ENCODE peak calls at places on chromosomes 1 and 21, in ten cellular contexts. Q, S, U, D, B, W, K, N, L and J are unnamed samples.

GRCh38 chr21:17758703-17759102 is 60.5 kb downstream of the C21orf91 start:
- DNase-seq in Q (no peak), S (no peak), U (no peak), D (no peak), B (no peak), W (no peak), K (no peak), N (peak), L (no peak), J (no peak)

GRCh38 chr1:59877108-59877682 is 49.4 kb downstream of the CYP2J2 start:
- DNase-seq in Q (no peak), S (no peak), U (no peak), D (no peak), B (no peak), W (no peak), K (no peak), N (no peak), L (no peak), J (no peak)

GRCh38 chr1:156659994-156660751 is 17.0 kb downstream of the NES start:
- DNase-seq in Q (peak), S (peak), U (peak), D (peak), B (peak), W (peak), K (peak), N (peak), L (peak), J (peak)

GRCh38 chr1:42214447-42214871 is 49.9 kb upstream of the GUCA2A start:
- DNase-seq in Q (peak), S (no peak), U (peak), D (no peak), B (no peak), W (no peak), K (peak), N (peak), L (no peak), J (peak)

GRCh38 chr1:91278754-91279153 is 125.9 kb downstream of the HFM1 start:
- DNase-seq in Q (peak), S (no peak), U (no peak), D (no peak), B (no peak), W (no peak), K (peak), N (peak), L (no peak), J (no peak)

GRCh38 chr1:110857964-110858948 is 14.7 kb upstream of the CD53 start:
- DNase-seq in Q (no peak), S (no peak), U (no peak), D (no peak), B (no peak), W (no peak), K (no peak), N (no peak), L (no peak), J (no peak)

GRCh38 chr1:46575300-46575699 is 23.9 kb upstream of the KNCN start:
- DNase-seq in Q (no peak), S (no peak), U (no peak), D (no peak), B (no peak), W (no peak), K (no peak), N (no peak), L (no peak), J (no peak)

GRCh38 chr1:234062166-234062565 is 157.7 kb downstream of the SLC35F3 start:
- DNase-seq in Q (no peak), S (no peak), U (no peak), D (no peak), B (no peak), W (no peak), K (no peak), N (no peak), L (no peak), J (no peak)

GRCh38 chr1:41537257-41537656 is 52.8 kb upstream of the EDN2 start:
- DNase-seq in Q (peak), S (no peak), U (peak), D (no peak), B (no peak), W (peak), K (no peak), N (no peak), L (no peak), J (no peak)

GRCh38 chr1:100734716-100735115 is 15.2 kb downstream of the VCAM1 start:
- DNase-seq in Q (peak), S (no peak), U (no peak), D (peak), B (no peak), W (no peak), K (peak), N (peak), L (no peak), J (peak)

GRCh38 chr1:171754971-171755370 is 13.1 kb upstream of the VAMP4 start:
- DNase-seq in Q (peak), S (no peak), U (no peak), D (no peak), B (no peak), W (no peak), K (no peak), N (no peak), L (no peak), J (no peak)

GRCh38 chr1:110647254-110647891 is 27.4 kb downstream of the KCNA3 start:
- DNase-seq in Q (peak), S (no peak), U (no peak), D (peak), B (no peak), W (no peak), K (no peak), N (no peak), L (no peak), J (no peak)

GRCh38 chr1:8941906-8942305 is 3.8 kb upstream of the CA6 start:
- DNase-seq in Q (peak), S (no peak), U (no peak), D (no peak), B (no peak), W (no peak), K (peak), N (peak), L (no peak), J (peak)

GRCh38 chr1:12244078-12244477 is 14.2 kb downstream of the VPS13D start:
- DNase-seq in Q (peak), S (peak), U (no peak), D (no peak), B (no peak), W (no peak), K (peak), N (no peak), L (no peak), J (no peak)

GRCh38 chr21:34942911-34943310 is 106.2 kb downstream of the RUNX1 start:
- DNase-seq in Q (no peak), S (no peak), U (no peak), D (no peak), B (no peak), W (no peak), K (no peak), N (no peak), L (no peak), J (no peak)

GRCh38 chr1:53593758-53594380 is 134.7 kb downstream of the DMRTB1 start:
- DNase-seq in Q (no peak), S (no peak), U (no peak), D (no peak), B (no peak), W (peak), K (peak), N (no peak), L (peak), J (no peak)

GRCh38 chr1:184755226-184756065 is 788 bp upstream of the EDEM3 start:
- DNase-seq in Q (peak), S (no peak), U (no peak), D (peak), B (no peak), W (no peak), K (peak), N (peak), L (no peak), J (peak)

GRCh38 chr1:78493456-78493855 is 2.7 kb downstream of the PTGFR start:
- DNase-seq in Q (peak), S (no peak), U (no peak), D (no peak), B (no peak), W (no peak), K (no peak), N (no peak), L (no peak), J (no peak)

GRCh38 chr1:97457446-97458089 is 463.3 kb downstream of the DPYD start:
- DNase-seq in Q (no peak), S (no peak), U (no peak), D (no peak), B (no peak), W (no peak), K (no peak), N (no peak), L (no peak), J (no peak)

GRCh38 chr1:211518330-211519289 is 26.6 kb upstream of the RD3 start:
- DNase-seq in Q (no peak), S (peak), U (no peak), D (no peak), B (no peak), W (no peak), K (no peak), N (no peak), L (no peak), J (no peak)

GRCh38 chr1:211519602-211520001 is 27.6 kb upstream of the RD3 start:
- DNase-seq in Q (no peak), S (no peak), U (no peak), D (no peak), B (no peak), W (no peak), K (no peak), N (no peak), L (no peak), J (no peak)

GRCh38 chr1:211522804-211523203 is 30.8 kb upstream of the RD3 start:
- DNase-seq in Q (no peak), S (no peak), U (no peak), D (no peak), B (no peak), W (no peak), K (no peak), N (no peak), L (no peak), J (no peak)

GRCh38 chr1:211521102-211521815 is 29.3 kb upstream of the RD3 start:
- DNase-seq in Q (no peak), S (no peak), U (no peak), D (no peak), B (no peak), W (no peak), K (no peak), N (no peak), L (no peak), J (no peak)

GRCh38 chr1:211520641-211521040 is 28.7 kb upstream of the RD3 start:
- DNase-seq in Q (peak), S (no peak), U (no peak), D (no peak), B (no peak), W (no peak), K (peak), N (no peak), L (no peak), J (no peak)
- TF ChIP-seq CTCF in Q (peak), S (no peak), U (no peak), D (no peak), B (peak), W (no peak), K (peak), N (peak), L (no peak), J (peak)

DNA sequence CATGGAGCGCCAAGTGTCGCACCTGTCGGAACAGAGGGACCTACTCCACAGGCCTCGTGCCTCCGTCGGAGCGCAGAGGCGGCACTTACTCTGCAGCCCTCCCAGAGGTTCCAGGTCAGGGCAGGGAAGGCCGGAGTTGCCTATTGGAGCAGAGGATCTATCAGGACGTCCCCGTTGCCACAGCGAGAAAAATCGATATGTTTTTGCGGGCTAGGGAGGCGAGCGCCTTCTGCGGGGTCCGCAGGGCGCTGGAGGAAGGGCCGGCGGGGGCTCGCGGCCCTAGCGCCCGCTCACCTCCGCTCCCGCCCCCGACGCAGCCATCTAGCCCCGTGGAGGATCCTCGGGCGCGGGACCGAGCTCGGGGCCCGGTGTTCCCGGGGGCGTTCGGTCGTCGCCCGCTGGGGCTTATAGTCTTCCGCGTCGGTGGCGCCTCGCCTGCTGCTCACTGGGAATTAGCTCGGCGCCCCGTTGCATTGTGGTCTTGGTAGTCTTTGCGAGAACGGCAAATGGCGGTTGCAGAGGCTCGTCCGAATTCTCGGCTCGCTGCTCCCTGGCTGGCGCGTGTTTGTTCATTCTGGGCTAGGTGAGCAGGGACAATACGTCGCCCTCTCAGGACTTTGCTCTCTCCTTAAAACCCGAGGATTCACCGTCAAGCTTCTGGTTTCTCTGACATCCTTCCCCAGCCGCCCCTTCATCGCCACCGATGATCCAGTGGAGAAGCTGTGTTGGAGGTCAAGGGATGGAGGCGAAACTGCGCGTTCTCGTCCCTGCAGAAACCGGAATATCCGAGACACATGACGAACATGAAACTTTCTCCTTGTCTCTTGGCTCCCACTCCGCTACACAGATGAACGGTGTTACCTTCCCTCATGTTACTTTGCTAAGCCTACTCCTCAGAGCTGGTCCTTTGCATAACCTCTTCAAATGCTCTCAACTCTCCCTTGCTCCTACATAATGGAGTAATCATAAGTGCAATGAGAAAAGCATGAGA is at the start of gene JTB:
- DNase-seq in Q (peak), S (peak), U (peak), D (peak), B (peak), W (peak), K (peak), N (peak), L (peak), J (no peak)
- TF ChIP-seq CTCF in Q (no peak), S (no peak), U (no peak), D (no peak), B (no peak), W (peak), K (no peak), N (no peak), L (peak), J (no peak)

GRCh38 chr1:32464716-32465540 is at the start of gene ZBTB8B:
- DNase-seq in Q (peak), S (peak), U (peak), D (no peak), B (peak), W (peak), K (peak), N (peak), L (peak), J (peak)
- TF ChIP-seq CTCF in Q (no peak), S (no peak), U (no peak), D (no peak), B (no peak), W (no peak), K (no peak), N (no peak), L (no peak), J (no peak)

GRCh38 chr1:63532727-63533126 is 9.4 kb downstream of the EFCAB7 start:
- DNase-seq in Q (no peak), S (no peak), U (no peak), D (no peak), B (no peak), W (no peak), K (no peak), N (no peak), L (no peak), J (no peak)

GRCh38 chr1:63537006-63537405 is 13.7 kb downstream of the EFCAB7 start:
- DNase-seq in Q (no peak), S (no peak), U (no peak), D (no peak), B (no peak), W (no peak), K (no peak), N (no peak), L (no peak), J (no peak)

GRCh38 chr1:63534406-63534805 is 11.1 kb downstream of the EFCAB7 start:
- DNase-seq in Q (no peak), S (no peak), U (no peak), D (no peak), B (no peak), W (no peak), K (no peak), N (no peak), L (no peak), J (no peak)

GRCh38 chr1:63537940-63538339 is 14.6 kb downstream of the EFCAB7 start:
- DNase-seq in Q (peak), S (no peak), U (no peak), D (no peak), B (no peak), W (no peak), K (no peak), N (peak), L (no peak), J (no peak)
- TF ChIP-seq CTCF in Q (peak), S (no peak), U (no peak), D (no peak), B (peak), W (peak), K (peak), N (peak), L (peak), J (peak)

GRCh38 chr1:214462882-214463281 is 88.5 kb downstream of the PTPN14 start:
- DNase-seq in Q (no peak), S (no peak), U (no peak), D (no peak), B (no peak), W (no peak), K (no peak), N (no peak), L (no peak), J (no peak)

GRCh38 chr1:214464303-214465287 is 86.8 kb downstream of the PTPN14 start:
- DNase-seq in Q (no peak), S (no peak), U (no peak), D (no peak), B (no peak), W (no peak), K (no peak), N (no peak), L (no peak), J (no peak)

GRCh38 chr1:214461305-214461704 is 90.1 kb downstream of the PTPN14 start:
- DNase-seq in Q (no peak), S (no peak), U (no peak), D (no peak), B (no peak), W (no peak), K (no peak), N (no peak), L (no peak), J (no peak)

GRCh38 chr1:214460304-214460916 is 91.0 kb downstream of the PTPN14 start:
- DNase-seq in Q (no peak), S (no peak), U (no peak), D (no peak), B (no peak), W (no peak), K (no peak), N (no peak), L (no peak), J (no peak)

DNA sequence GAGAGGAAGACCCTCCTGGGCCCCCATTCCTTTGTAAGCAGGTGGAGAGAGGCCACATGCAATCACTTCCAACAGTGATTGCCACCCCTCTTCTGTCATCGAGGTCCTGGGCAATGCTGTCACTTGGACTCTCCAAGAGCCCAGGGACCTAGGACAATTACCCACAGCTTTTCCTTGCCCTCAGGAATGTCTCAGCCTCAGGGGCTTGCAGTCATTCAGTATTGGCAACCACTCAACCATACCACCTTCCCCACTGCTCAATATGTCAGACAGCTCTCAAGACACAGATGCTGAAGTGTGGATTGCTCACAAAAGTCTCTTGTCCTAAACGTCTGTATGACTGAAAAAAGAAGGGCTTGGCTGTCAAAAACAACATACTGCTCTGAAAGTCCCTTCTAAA is 87.8 kb downstream of the PTPN14 start:
- DNase-seq in Q (no peak), S (no peak), U (no peak), D (no peak), B (no peak), W (no peak), K (no peak), N (no peak), L (no peak), J (no peak)
- TF ChIP-seq CTCF in Q (no peak), S (no peak), U (no peak), D (no peak), B (no peak), W (no peak), K (no peak), N (no peak), L (no peak), J (no peak)

GRCh38 chr1:225979421-225979820 is 19.7 kb downstream of the SDE2 start:
- DNase-seq in Q (no peak), S (no peak), U (no peak), D (no peak), B (no peak), W (no peak), K (no peak), N (no peak), L (no peak), J (no peak)

GRCh38 chr1:225974454-225974853 is 24.7 kb downstream of the SDE2 start:
- DNase-seq in Q (no peak), S (no peak), U (no peak), D (no peak), B (peak), W (no peak), K (no peak), N (no peak), L (no peak), J (no peak)

GRCh38 chr1:225980005-225980404 is 19.1 kb downstream of the SDE2 start:
- DNase-seq in Q (no peak), S (no peak), U (no peak), D (no peak), B (no peak), W (no peak), K (no peak), N (no peak), L (no peak), J (no peak)

GRCh38 chr1:225981714-225982113 is 17.4 kb downstream of the SDE2 start:
- DNase-seq in Q (peak), S (no peak), U (no peak), D (no peak), B (no peak), W (no peak), K (peak), N (no peak), L (no peak), J (no peak)

DNA sequence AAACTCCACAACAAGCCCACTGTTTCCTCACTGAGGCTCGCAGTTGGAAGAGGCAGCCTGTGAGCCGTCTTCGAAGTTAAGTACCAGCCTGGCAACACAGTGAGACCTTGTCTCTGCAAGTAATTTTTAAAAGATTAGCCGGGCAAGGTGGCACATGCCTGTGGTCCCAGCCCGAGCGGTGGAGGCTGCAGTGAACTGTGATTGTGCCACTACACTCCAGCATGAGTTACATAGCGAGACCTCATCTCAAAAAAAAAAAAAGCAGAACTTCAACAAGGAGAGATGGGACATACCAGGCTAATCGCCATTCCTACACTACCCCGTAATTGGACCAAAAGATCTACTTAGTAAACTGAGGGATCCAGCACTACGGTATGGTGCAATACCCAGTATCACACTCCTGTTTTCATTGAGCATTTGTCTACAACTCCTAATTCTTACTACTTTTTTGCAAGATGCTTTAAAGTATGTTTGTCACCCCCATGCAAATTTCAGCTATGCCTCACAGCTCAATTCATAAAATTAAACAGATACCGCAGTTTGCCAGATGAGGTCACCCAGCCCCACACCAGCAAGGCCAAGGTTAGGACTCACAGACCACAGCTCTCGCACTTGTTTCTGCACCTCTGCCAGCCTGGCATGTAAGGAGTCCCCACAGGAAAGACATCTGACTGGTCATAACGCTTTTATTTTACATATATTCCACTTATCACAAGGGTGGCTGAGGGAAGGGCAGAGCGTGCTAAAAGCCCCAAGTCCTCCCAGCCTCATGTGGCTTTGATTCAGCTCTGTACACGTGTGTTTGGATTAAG is 21.0 kb downstream of the SDE2 start:
- DNase-seq in Q (peak), S (peak), U (no peak), D (no peak), B (peak), W (no peak), K (no peak), N (no peak), L (no peak), J (no peak)
- TF ChIP-seq CTCF in Q (no peak), S (peak), U (no peak), D (no peak), B (no peak), W (no peak), K (no peak), N (no peak), L (no peak), J (no peak)

GRCh38 chr1:201876148-201876547 is 12.6 kb upstream of the SHISA4 start:
- DNase-seq in Q (peak), S (no peak), U (no peak), D (no peak), B (no peak), W (no peak), K (no peak), N (no peak), L (no peak), J (no peak)
- TF ChIP-seq CTCF in Q (peak), S (no peak), U (peak), D (peak), B (peak), W (no peak), K (peak), N (peak), L (peak), J (peak)